ENCODE peak calls at places on chromosomes 6 and 20, in six cellular contexts. T is psoas muscle, R is sigmoid colon, W is Peyer's patch, Q is tibial artery, M is heart right ventricle. K is an unnamed sample. For H3K9me3, the result is how much of the 10 kb centered on the place peaks cover.

GRCh38 chr20:16575390-16576140 is 2.3 kb upstream of the KIF16B start:
- DNase-seq in Q (no peak), M (no peak), W (no peak), T (no peak), R (no peak), K (no peak)

GRCh38 chr6:108164815-108165706 is 761 bp upstream of the NR2E1 start:
- DNase-seq in W (no peak), R (no peak), Q (no peak), M (no peak), T (no peak), K (no peak)

GRCh38 chr6:38279423-38279822 is 360.3 kb downstream of the BTBD9 start:
- DNase-seq in M (no peak), Q (no peak), W (no peak), T (no peak), R (no peak), K (no peak)

GRCh38 chr6:28462401-28462800 is 19.1 kb upstream of the ZSCAN23 start:
- DNase-seq in R (no peak), T (no peak), M (no peak), Q (no peak), W (no peak), K (no peak)

GRCh38 chr6:165985281-165985925 is 182.2 kb downstream of the TBXT start:
- DNase-seq in R (no peak), Q (no peak), M (no peak), W (no peak), T (no peak), K (no peak)

GRCh38 chr6:157233686-157234085 is 89.6 kb downstream of the TMEM242 start:
- DNase-seq in Q (no peak), W (no peak), M (no peak), T (no peak), R (peak), K (no peak)

GRCh38 chr6:84882768-84883766 is 118.7 kb upstream of the TBX18 start:
- DNase-seq in Q (no peak), W (no peak), M (no peak), R (no peak), T (no peak), K (no peak)

GRCh38 chr6:106486236-106486635 is 125.7 kb downstream of the CRYBG1 start:
- DNase-seq in R (no peak), M (no peak), T (no peak), Q (no peak), W (no peak), K (no peak)

GRCh38 chr20:389220-389619 is 8.7 kb downstream of the TRIB3 start:
- DNase-seq in M (no peak), R (no peak), Q (no peak), W (no peak), T (no peak), K (no peak)

GRCh38 chr20:12207875-12208274 is 290.2 kb downstream of the BTBD3 start:
- DNase-seq in M (peak), T (no peak), Q (no peak), R (no peak), W (no peak), K (no peak)

GRCh38 chr20:49356676-49357075 is 78.8 kb upstream of the ZNFX1 start:
- DNase-seq in R (no peak), T (peak), W (no peak), M (no peak), Q (no peak), K (no peak)

GRCh38 chr20:17314262-17314661 is 87.4 kb downstream of the PCSK2 start:
- DNase-seq in T (no peak), Q (no peak), R (no peak), M (no peak), W (no peak), K (no peak)

GRCh38 chr6:144335914-144336313 is 50.8 kb downstream of the UTRN start:
- DNase-seq in W (peak), Q (no peak), M (no peak), T (no peak), R (no peak), K (no peak)

GRCh38 chr6:99432877-99433276 is 7.8 kb upstream of the PNISR start:
- DNase-seq in T (no peak), R (no peak), Q (no peak), M (no peak), W (no peak), K (no peak)

GRCh38 chr20:10476319-10476724 is 41.2 kb downstream of the SLX4IP start:
- DNase-seq in M (no peak), T (no peak), R (no peak), W (no peak), Q (peak), K (no peak)

GRCh38 chr6:30818426-30818841 is 65.9 kb upstream of the DDR1 start:
- DNase-seq in W (no peak), T (no peak), R (no peak), Q (no peak), M (no peak), K (no peak)

GRCh38 chr6:57243954-57244353 is 21.8 kb upstream of the RAB23 start:
- DNase-seq in W (no peak), M (no peak), Q (no peak), T (no peak), R (no peak), K (no peak)

GRCh38 chr6:42226251-42227143 is 8.8 kb upstream of the MRPS10 start:
- DNase-seq in W (no peak), T (no peak), R (no peak), Q (no peak), M (no peak), K (no peak)

GRCh38 chr6:93412452-93412851 is 6.9 kb downstream of the EPHA7 start:
- DNase-seq in T (no peak), W (no peak), M (no peak), Q (no peak), R (no peak), K (no peak)

GRCh38 chr6:151681426-151682059 is 125.9 kb upstream of the ESR1 start:
- DNase-seq in M (no peak), W (no peak), Q (no peak), T (no peak), R (no peak), K (no peak)

GRCh38 chr6:167350322-167350721 is 25.4 kb downstream of the TTLL2 start:
- DNase-seq in M (peak), R (no peak), T (no peak), Q (no peak), W (no peak), K (no peak)

GRCh38 chr20:8414611-8415274 is 282.7 kb downstream of the PLCB1 start:
- DNase-seq in M (no peak), W (no peak), R (no peak), Q (no peak), T (no peak), K (no peak)

GRCh38 chr6:25670208-25670607 is 18.2 kb downstream of the SCGN start:
- DNase-seq in M (no peak), W (no peak), R (no peak), Q (no peak), T (no peak), K (no peak)

GRCh38 chr20:49937023-49937929 is 1.1 kb downstream of the RNF114 start:
- DNase-seq in W (no peak), M (no peak), T (no peak), R (peak), Q (no peak), K (no peak)

GRCh38 chr6:111230351-111231077 is 143.2 kb downstream of the SLC16A10 start:
- DNase-seq in T (no peak), M (no peak), W (no peak), Q (no peak), R (no peak), K (no peak)

GRCh38 chr20:38573381-38573780 is 7.6 kb upstream of the ADIG start:
- DNase-seq in R (no peak), W (no peak), M (no peak), T (no peak), Q (no peak), K (no peak)

GRCh38 chr6:101537917-101538316 is 144.4 kb downstream of the GRIK2 start:
- DNase-seq in M (no peak), R (no peak), T (no peak), W (no peak), Q (no peak), K (no peak)

GRCh38 chr6:129306826-129307225 is 403.2 kb downstream of the ARHGAP18 start:
- DNase-seq in W (no peak), T (no peak), R (no peak), M (no peak), Q (no peak), K (no peak)

GRCh38 chr6:109318328-109318876 is 63.9 kb downstream of the CD164 start:
- DNase-seq in M (peak), T (peak), Q (no peak), W (no peak), R (no peak), K (no peak)

GRCh38 chr6:142542704-142543233 is 241.0 kb downstream of the ADGRG6 start:
- DNase-seq in T (peak), Q (peak), R (peak), M (peak), W (peak), K (no peak)

GRCh38 chr20:21706345-21707195 is 1.1 kb downstream of the PAX1 start:
- DNase-seq in T (no peak), R (no peak), Q (no peak), M (no peak), W (no peak), K (no peak)

GRCh38 chr6:28336284-28337024 is 506 bp upstream of the ZSCAN31 start:
- DNase-seq in T (no peak), R (no peak), W (peak), M (peak), Q (no peak), K (no peak)

GRCh38 chr20:56933331-56933698 is 304.2 kb downstream of the TFAP2C start:
- DNase-seq in W (no peak), T (no peak), R (peak), Q (no peak), M (no peak), K (no peak)
- H3K27ac ChIP-seq in W (no peak), T (no peak), R (no peak), Q (no peak), M (no peak), K (no peak)

GRCh38 chr6:52657870-52658269 is 13.0 kb upstream of the TMEM14A start:
- DNase-seq in W (no peak), Q (no peak), T (no peak), R (no peak), M (no peak), K (no peak)
- TF ChIP-seq CTCF in W (no peak), Q (no peak), T (no peak), R (no peak), M (no peak), K (no peak)

GRCh38 chr20:61599061-61599930 is 347.2 kb downstream of the CDH4 start:
- DNase-seq in Q (no peak), W (no peak), R (no peak), M (no peak), T (no peak), K (no peak)

GRCh38 chr20:61603715-61604114 is 351.7 kb downstream of the CDH4 start:
- DNase-seq in M (no peak), Q (no peak), W (no peak), R (no peak), T (no peak), K (no peak)

GRCh38 chr20:61601361-61601760 is 349.3 kb downstream of the CDH4 start:
- DNase-seq in M (no peak), W (no peak), T (no peak), R (no peak), Q (no peak), K (no peak)

GRCh38 chr20:61600061-61600460 is 348.0 kb downstream of the CDH4 start:
- DNase-seq in M (no peak), W (no peak), Q (no peak), T (no peak), R (no peak), K (no peak)

DNA sequence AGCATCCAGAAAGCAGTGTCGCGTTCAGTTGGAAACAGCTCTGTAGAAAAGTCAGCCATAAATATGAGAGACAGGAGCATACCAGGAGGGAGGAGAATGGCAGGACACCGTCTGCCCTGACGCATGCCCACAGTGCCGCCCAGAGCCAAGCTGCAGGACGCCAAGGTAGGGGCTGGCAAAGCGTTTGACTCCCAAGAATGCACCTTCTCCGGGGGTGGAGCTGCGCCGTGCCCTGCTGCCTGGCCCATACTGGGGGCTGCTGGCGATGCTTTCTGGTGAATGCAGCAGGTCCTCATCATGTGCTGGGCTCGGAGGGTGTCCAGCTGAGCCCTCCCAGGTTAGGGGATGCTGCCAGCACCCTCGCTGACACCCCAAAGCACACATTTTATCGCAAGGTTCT is 349.8 kb downstream of the CDH4 start:
- DNase-seq in M (no peak), W (no peak), Q (no peak), T (no peak), R (no peak), K (no peak)
- H3K9me3 ChIP-seq in M (under half), W (under half), Q (under half), T (under half), R (under half), K (under half)

DNA sequence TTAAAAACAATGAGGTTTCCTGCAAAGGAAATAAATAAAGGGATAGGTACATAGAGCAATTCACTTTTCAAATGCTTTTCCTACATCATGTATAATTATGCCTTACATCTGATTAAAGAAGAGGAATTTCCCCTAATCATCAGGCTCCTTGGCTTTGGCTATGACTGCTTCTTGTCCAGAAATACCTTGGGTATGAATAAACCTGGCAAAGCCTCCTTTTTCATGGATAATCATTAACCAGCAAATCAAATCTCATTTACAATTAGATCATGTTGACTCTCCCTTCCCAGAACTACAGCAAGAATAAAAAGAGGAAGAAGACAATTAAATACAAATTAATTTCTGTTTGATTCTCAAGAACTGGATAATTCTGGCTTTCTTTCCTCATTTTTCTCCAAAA is 58.0 kb upstream of the CD2AP start:
- DNase-seq in R (no peak), M (no peak), T (no peak), W (no peak), Q (no peak), K (no peak)
- H3K27ac ChIP-seq in R (no peak), M (no peak), T (no peak), W (no peak), Q (no peak), K (no peak)

GRCh38 chr6:32096087-32096393 is 13.1 kb downstream of the TNXB start:
- DNase-seq in W (no peak), M (no peak), R (no peak), T (peak), Q (no peak), K (no peak)
- TF ChIP-seq CTCF in W (no peak), M (no peak), R (no peak), T (no peak), Q (no peak), K (no peak)

GRCh38 chr20:59678951-59679350 is 74.6 kb downstream of the PHACTR3 start:
- DNase-seq in R (no peak), T (no peak), Q (no peak), M (no peak), W (no peak), K (no peak)
- H3K9me3 ChIP-seq in R (under half), T (under half), Q (under half), M (under half), W (under half), K (under half)

GRCh38 chr20:41570552-41570951 is 47.6 kb downstream of the CHD6 start:
- DNase-seq in R (no peak), T (no peak), M (no peak), Q (no peak), W (no peak), K (no peak)
- H3K27ac ChIP-seq in R (no peak), T (no peak), M (no peak), Q (no peak), W (no peak), K (no peak)

GRCh38 chr6:39289490-39289889 is 24.7 kb downstream of the KCNK17 start:
- DNase-seq in R (no peak), W (no peak), T (no peak), Q (no peak), M (no peak), K (no peak)
- TF ChIP-seq CTCF in R (no peak), W (no peak), T (no peak), Q (no peak), M (no peak), K (no peak)

GRCh38 chr6:161216616-161217205 is 57.1 kb downstream of the AGPAT4 start:
- DNase-seq in T (no peak), W (no peak), Q (no peak), R (no peak), M (no peak), K (no peak)

GRCh38 chr6:161215876-161216615 is 57.8 kb downstream of the AGPAT4 start:
- DNase-seq in M (no peak), T (no peak), R (no peak), Q (no peak), W (no peak), K (no peak)

GRCh38 chr6:161212902-161213301 is 61.0 kb downstream of the AGPAT4 start:
- DNase-seq in W (no peak), M (no peak), R (no peak), T (no peak), Q (no peak), K (no peak)

GRCh38 chr6:161214722-161215121 is 59.1 kb downstream of the AGPAT4 start:
- DNase-seq in R (no peak), Q (no peak), M (no peak), W (no peak), T (no peak), K (no peak)

GRCh38 chr6:161215193-161215592 is 58.7 kb downstream of the AGPAT4 start:
- DNase-seq in T (no peak), W (no peak), Q (no peak), R (no peak), M (no peak), K (no peak)
- H3K9me3 ChIP-seq in T (under half), W (under half), Q (under half), R (under half), M (under half), K (under half)

K was measured in thoracic aorta.